ENCODE peak calls at places on chromosome X, in nine cellular contexts. B is COR-L47, K is progenitor cell of endocrine pancreas, Q is GM04503, U is Right ventricle myocardium superior, H is psoas muscle, R is left colon, L is cardiac fibroblast, C is T-helper 1 cell. V is an unnamed sample.
A peak's percentile ranks its signal among the peaks of the same experiment; 100 is the strongest.

GRCh38 chrX:22433292-22434070 is 160.8 kb downstream of the CBLL2 start:
- DNase-seq in B (no peak), K (no peak), Q (no peak), U (no peak), H (no peak), R (no peak), L (peak; percentile 19), C (no peak), V (no peak)

GRCh38 chrX:10006770-10007169 is 39.6 kb downstream of the CLDN34 start:
- DNase-seq in B (no peak), K (no peak), Q (no peak), U (no peak), H (no peak), R (no peak), L (no peak), C (no peak), V (no peak)

GRCh38 chrX:149074429-149074828 is 430.7 kb downstream of the IDS start:
- DNase-seq in B (no peak), K (no peak), Q (peak; percentile 27), U (peak; percentile 73), H (peak; percentile 20), R (no peak), L (peak; percentile 70), C (no peak), V (no peak)

GRCh38 chrX:101564651-101565050 is 14.3 kb downstream of the ARMCX1 start:
- DNase-seq in B (no peak), K (no peak), Q (no peak), U (no peak), H (no peak), R (no peak), L (no peak), C (no peak), V (no peak)

GRCh38 chrX:118795528-118795927 is 28.1 kb upstream of the ZCCHC12 start:
- DNase-seq in B (no peak), K (no peak), Q (no peak), U (no peak), H (no peak), R (no peak), L (no peak), C (no peak), V (no peak)

GRCh38 chrX:41045960-41046567 is 39.2 kb upstream of the USP9X start:
- DNase-seq in B (no peak), K (no peak), Q (no peak), U (no peak), H (no peak), R (peak; percentile 28), L (peak; percentile 9), C (no peak), V (no peak)

GRCh38 chrX:10608099-10608498 is 12.3 kb downstream of the MID1 start:
- DNase-seq in B (no peak), K (no peak), Q (no peak), U (no peak), H (no peak), R (no peak), L (peak; percentile 79), C (no peak), V (no peak)

GRCh38 chrX:153471663-153472280 is 1.4 kb upstream of the HAUS7 start:
- DNase-seq in B (no peak), K (no peak), Q (no peak), U (no peak), H (no peak), R (no peak), L (no peak), C (no peak), V (no peak)